ENCODE peak calls at places on chromosomes 11 and 22, in four cellular contexts. H is esophagus squamous epithelium, O is fibroblast of pulmonary artery, X is foreskin fibroblast. Y is an unnamed sample.

GRCh38 chr22:49047461-49047860 is 780.2 kb downstream of the BRD1 start:
- DNase-seq in X (no peak), O (no peak), H (no peak), Y (no peak)

GRCh38 chr11:94405062-94405461 is 3.8 kb upstream of the GPR83 start:
- DNase-seq in O (no peak), X (no peak), H (no peak), Y (no peak)

GRCh38 chr11:114297806-114298700 is 1.9 kb downstream of the NNMT start:
- DNase-seq in X (no peak), H (no peak), O (peak; percentile 70), Y (no peak)

GRCh38 chr22:24420977-24421343 is 6.4 kb upstream of the ADORA2A start:
- DNase-seq in X (no peak), H (no peak), O (no peak), Y (no peak)

GRCh38 chr11:108551653-108552462 is 41.7 kb downstream of the EXPH5 start:
- DNase-seq in H (no peak), O (peak; percentile 18), X (peak; percentile 53), Y (peak; percentile 66)

GRCh38 chr11:116301141-116301540 is 471.6 kb downstream of the BUD13 start:
- DNase-seq in H (no peak), O (no peak), X (no peak), Y (no peak)

GRCh38 chr11:7418916-7419315 is 66.4 kb upstream of the OLFML1 start:
- DNase-seq in H (no peak), O (no peak), X (no peak), Y (no peak)

GRCh38 chr22:44569516-44569915 is 71.5 kb upstream of the RTL6 start:
- DNase-seq in X (no peak), H (no peak), O (no peak), Y (no peak)

GRCh38 chr11:33861911-33862310 is 30.0 kb downstream of the LMO2 start:
- DNase-seq in H (no peak), X (no peak), O (no peak), Y (no peak)

GRCh38 chr11:78807351-78807750 is 232.7 kb upstream of the NARS2 start:
- DNase-seq in X (no peak), O (no peak), H (no peak), Y (no peak)
- H3K4me3 ChIP-seq in X (no peak overlapping the region), O (no peak overlapping the region), H (no peak overlapping the region), Y (no peak overlapping the region)

GRCh38 chr11:64935634-64936081 is at the start of gene GPHA2:
- DNase-seq in X (no peak), H (no peak), O (peak; percentile 23), Y (peak; percentile 11)
- TF ChIP-seq CTCF in X (no peak), H (no peak), O (no peak), Y (no peak)

DNA sequence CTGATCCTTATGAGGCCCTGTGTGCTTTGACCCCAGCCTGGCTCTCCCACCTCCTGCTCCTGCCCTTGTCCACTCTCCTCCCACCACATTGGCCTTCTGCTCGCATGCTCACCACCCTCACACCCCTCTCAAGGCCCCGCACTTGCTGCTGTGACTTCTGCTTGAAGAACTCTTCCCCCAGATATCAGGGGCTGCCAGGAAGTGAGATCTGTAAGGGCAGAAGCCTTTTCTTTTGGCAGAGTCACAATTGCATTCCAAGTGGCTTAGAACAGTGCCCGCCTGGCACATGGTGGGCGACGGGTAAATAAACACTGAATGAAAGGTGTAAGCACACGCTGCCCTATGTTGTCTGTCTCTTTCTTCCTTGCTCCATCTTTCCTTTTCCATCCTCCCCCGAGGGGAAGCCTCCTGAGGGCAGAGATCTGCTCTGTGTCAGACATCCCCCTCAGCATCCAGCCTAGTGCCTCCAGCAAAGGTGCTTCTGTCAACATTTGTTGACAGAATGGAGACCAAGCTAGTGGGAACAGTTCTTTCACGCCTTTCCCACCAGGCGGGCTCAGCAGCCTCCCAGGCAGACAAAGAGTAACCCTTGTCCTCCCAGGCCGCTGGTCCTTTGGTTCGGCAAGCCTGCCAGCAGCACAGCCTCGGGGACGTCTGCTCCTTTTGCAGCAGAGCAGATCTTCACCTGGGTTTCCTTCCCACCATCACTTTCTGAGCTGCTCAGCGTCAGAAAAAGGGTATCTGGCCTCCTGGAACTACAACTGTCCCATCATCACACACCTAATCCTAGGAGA is 10.0 kb upstream of the PEX26 start:
- DNase-seq in H (no peak), O (no peak), X (no peak), Y (no peak)
- H3K4me3 ChIP-seq in H (no peak overlapping the region), O (no peak overlapping the region), X (no peak overlapping the region), Y (no peak overlapping the region)

GRCh38 chr22:19088866-19089595 is 33.2 kb downstream of the DGCR2 start:
- DNase-seq in X (no peak), O (no peak), H (no peak), Y (no peak)

GRCh38 chr22:19082793-19083192 is 39.4 kb downstream of the DGCR2 start:
- DNase-seq in X (no peak), O (no peak), H (no peak), Y (no peak)

GRCh38 chr22:19086944-19087343 is 35.3 kb downstream of the DGCR2 start:
- DNase-seq in X (peak; percentile 48), H (no peak), O (peak; percentile 44), Y (peak; percentile 68)

GRCh38 chr22:19085233-19086043 is 36.8 kb downstream of the DGCR2 start:
- DNase-seq in X (peak; percentile 12), O (peak; percentile 48), H (no peak), Y (peak; percentile 43)

GRCh38 chr22:19086417-19086816 is 35.8 kb downstream of the DGCR2 start:
- DNase-seq in O (no peak), H (no peak), X (no peak), Y (no peak)
- TF ChIP-seq CTCF in O (no peak), H (no peak), X (no peak), Y (no peak)

GRCh38 chr11:64447717-64448598 is 89.0 kb downstream of the RPS6KA4 start:
- DNase-seq in O (peak; percentile 7), H (no peak), X (peak; percentile 12), Y (no peak)
- H3K4me3 ChIP-seq in O (no peak overlapping the region), H (peak overlapping the region; percentile 60), X (peak overlapping the region; percentile 18), Y (no peak overlapping the region)

GRCh38 chr11:72328366-72329224 is 84.6 kb upstream of the PHOX2A start:
- DNase-seq in H (no peak), X (no peak), O (peak; percentile 50), Y (peak; percentile 21)
- TF ChIP-seq CTCF in H (no peak), X (no peak), O (no peak), Y (no peak)

DNA sequence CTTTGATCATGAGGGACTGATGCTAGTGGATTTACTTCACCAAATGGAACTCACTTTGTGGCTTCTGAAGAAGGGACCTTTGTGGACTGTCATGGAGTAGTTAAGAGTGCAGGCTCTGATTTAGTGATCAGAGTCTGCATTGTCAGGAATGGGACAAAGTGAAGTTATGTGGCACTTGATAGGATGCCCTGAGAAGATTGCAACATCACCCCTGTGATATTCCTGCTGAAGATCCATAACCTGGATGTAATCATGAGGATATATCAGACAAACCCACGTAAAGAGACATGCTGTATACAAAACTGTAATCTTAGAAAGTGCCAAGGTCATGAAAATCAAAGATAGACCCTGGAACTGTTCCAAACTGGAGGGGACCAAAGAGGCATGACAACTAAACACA is 1.6 kb upstream of the TFIP11 start:
- DNase-seq in O (no peak), X (no peak), H (no peak), Y (no peak)
- H3K4me3 ChIP-seq in O (no peak overlapping the region), X (peak overlapping the region; percentile 100), H (no peak overlapping the region), Y (no peak overlapping the region)

GRCh38 chr11:68763181-68763721 is 11.9 kb upstream of the TESMIN start:
- DNase-seq in H (no peak), X (no peak), O (no peak), Y (no peak)

GRCh38 chr11:68764746-68765145 is 13.4 kb upstream of the TESMIN start:
- DNase-seq in O (no peak), X (no peak), H (no peak), Y (no peak)

GRCh38 chr11:68761801-68762200 is 10.5 kb upstream of the TESMIN start:
- DNase-seq in H (no peak), X (no peak), O (no peak), Y (no peak)

GRCh38 chr11:68762481-68762880 is 11.2 kb upstream of the TESMIN start:
- DNase-seq in O (no peak), H (no peak), X (no peak), Y (no peak)

DNA sequence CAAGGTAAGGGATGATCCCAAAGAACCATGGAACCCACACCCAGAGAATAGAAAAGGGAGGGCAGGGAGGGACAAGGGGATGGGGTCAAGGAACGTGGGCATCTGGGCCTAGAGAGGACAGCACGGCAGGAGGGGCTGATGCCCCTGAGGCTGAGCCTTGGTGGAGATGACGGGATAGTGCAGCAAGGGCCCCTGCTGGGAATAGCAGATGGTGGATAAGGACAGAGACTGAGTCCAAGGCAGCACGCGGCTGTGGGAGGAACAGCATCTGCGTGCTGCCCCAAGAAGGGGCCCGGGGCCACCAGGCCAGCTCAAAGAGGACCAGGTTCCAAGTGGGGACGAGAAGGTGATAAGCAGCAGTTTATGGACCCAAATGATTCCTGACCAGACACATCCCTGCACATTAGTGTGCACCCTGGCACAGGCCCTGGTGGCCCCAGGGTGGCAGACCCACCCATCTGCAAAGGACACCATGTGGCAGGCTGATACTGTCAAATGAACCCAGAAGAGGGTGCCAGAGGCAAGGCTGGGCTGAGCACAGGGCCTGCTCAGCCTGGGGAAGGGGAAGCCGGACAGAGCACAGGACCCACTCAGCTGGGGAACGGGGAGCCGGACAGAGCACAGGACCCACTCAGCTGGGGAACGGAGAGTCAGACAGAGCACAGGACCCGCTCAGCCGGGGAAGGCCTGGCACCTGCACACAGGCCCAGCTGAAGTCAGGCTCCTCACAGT is 12.8 kb upstream of the TESMIN start:
- DNase-seq in X (no peak), H (no peak), O (no peak), Y (no peak)
- TF ChIP-seq CTCF in X (no peak), H (no peak), O (no peak), Y (no peak)

GRCh38 chr22:46752286-46752685 is 10.2 kb upstream of the TBC1D22A start:
- DNase-seq in H (no peak), O (no peak), X (no peak), Y (no peak)
- H3K4me3 ChIP-seq in H (no peak overlapping the region), O (no peak overlapping the region), X (no peak overlapping the region), Y (no peak overlapping the region)

DNA sequence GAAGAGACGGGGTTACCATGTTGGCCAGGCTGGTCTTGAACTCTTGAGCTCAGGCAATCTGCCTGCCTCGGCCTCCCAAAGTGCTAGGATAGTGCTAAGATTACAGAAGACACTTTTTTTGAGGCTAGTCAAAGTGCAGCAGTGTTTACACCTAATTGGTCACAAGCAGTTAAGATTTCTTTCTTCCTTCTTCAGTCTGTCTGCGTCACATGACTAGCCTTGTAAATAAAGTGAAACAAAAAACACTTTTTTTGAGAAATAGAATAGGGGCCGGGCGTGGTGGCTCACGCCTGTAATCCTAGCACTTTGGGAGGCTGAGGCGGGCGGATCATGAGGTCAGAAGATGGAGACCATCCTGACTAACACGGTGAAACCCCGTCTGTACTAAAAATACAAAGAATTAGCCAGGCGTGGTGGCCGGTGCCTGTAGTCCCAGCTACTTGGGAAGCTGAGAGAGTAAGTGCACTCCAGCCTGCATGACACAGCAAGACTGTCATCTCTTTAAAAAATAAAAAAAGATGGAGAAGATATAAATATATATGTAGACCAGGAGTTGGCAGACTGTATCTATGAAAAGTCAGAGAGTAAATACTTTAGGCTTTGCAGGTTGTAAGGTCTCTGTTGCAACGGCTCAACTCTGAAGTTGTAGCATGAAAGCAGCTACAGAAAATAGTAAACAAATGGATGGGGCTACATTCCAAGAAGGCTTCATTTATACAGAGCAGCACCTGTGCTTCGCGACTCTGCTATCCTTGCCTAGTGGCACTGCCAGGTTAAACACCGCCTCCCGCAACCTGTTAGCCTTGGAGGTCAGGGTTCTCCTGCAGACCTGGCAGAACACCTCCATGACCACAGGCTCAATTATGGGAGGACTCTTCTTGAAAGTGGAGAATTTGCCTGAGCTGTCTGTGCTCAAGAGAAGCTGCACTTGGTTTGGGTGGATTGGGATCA is 55.8 kb downstream of the PPP6R2 start:
- DNase-seq in O (no peak), X (no peak), H (no peak), Y (no peak)
- TF ChIP-seq CTCF in O (no peak), X (no peak), H (no peak), Y (no peak)